ENCODE peak calls at places on chromosomes 16 and 17, in five cellular contexts. One of them, this sample, is unnamed.

GRCh38 chr17:58325976-58326468 is 2.6 kb downstream of the TSPOAP1 start:
- DNase-seq in A549: no peak
- DNase-seq in IMR-90: no peak
- DNase-seq in H1: no peak
- DNase-seq in body of pancreas: no peak
- DNase-seq in this sample: peak

GRCh38 chr16:74842413-74842812 is 67.8 kb upstream of the FA2H start:
- DNase-seq in A549: no peak
- DNase-seq in IMR-90: no peak
- DNase-seq in H1: no peak
- DNase-seq in body of pancreas: no peak
- DNase-seq in this sample: no peak

GRCh38 chr17:41784207-41784744 is 2.2 kb downstream of the JUP start:
- DNase-seq in A549: peak
- DNase-seq in IMR-90: peak
- DNase-seq in H1: no peak
- DNase-seq in body of pancreas: peak
- DNase-seq in this sample: peak

GRCh38 chr17:78925662-78926555 is 722 bp upstream of the TIMP2 start:
- DNase-seq in A549: no peak
- DNase-seq in IMR-90: peak
- DNase-seq in H1: peak
- DNase-seq in body of pancreas: peak
- DNase-seq in this sample: no peak

GRCh38 chr16:20906225-20906870 is 5.8 kb downstream of the LYRM1 start:
- DNase-seq in A549: no peak
- DNase-seq in IMR-90: peak
- DNase-seq in H1: no peak
- DNase-seq in body of pancreas: no peak
- DNase-seq in this sample: no peak

GRCh38 chr17:38565853-38566665 is 39.7 kb downstream of the SRCIN1 start:
- DNase-seq in A549: no peak
- DNase-seq in IMR-90: no peak
- DNase-seq in H1: no peak
- DNase-seq in body of pancreas: no peak
- DNase-seq in this sample: no peak

GRCh38 chr16:71474864-71475263 is 12.8 kb upstream of the ZNF23 start:
- DNase-seq in A549: no peak
- DNase-seq in IMR-90: peak
- DNase-seq in H1: no peak
- DNase-seq in body of pancreas: no peak
- DNase-seq in this sample: no peak

GRCh38 chr16:66205287-66206167 is 161.0 kb upstream of the CDH5 start:
- DNase-seq in A549: no peak
- DNase-seq in IMR-90: peak
- DNase-seq in H1: peak
- DNase-seq in body of pancreas: no peak
- DNase-seq in this sample: no peak

GRCh38 chr16:85119333-85120005 is 7.2 kb upstream of the CIBAR2 start:
- DNase-seq in A549: no peak
- DNase-seq in IMR-90: no peak
- DNase-seq in H1: no peak
- DNase-seq in body of pancreas: no peak
- DNase-seq in this sample: no peak

GRCh38 chr16:2341456-2342447 is 1.2 kb upstream of the ABCA3 start:
- DNase-seq in A549: no peak
- DNase-seq in IMR-90: no peak
- DNase-seq in H1: peak
- DNase-seq in body of pancreas: no peak
- DNase-seq in this sample: no peak

GRCh38 chr16:66516808-66517585 is 32.9 kb downstream of the TK2 start:
- DNase-seq in A549: peak
- DNase-seq in IMR-90: peak
- DNase-seq in H1: no peak
- DNase-seq in body of pancreas: peak
- DNase-seq in this sample: peak

GRCh38 chr16:84600343-84601229 is 17.3 kb downstream of the COTL1 start:
- DNase-seq in A549: no peak
- DNase-seq in IMR-90: peak
- DNase-seq in H1: no peak
- DNase-seq in body of pancreas: no peak
- DNase-seq in this sample: peak

GRCh38 chr17:19578545-19578944 is 44.9 kb downstream of the SLC47A1 start:
- DNase-seq in A549: no peak
- DNase-seq in IMR-90: no peak
- DNase-seq in H1: no peak
- DNase-seq in body of pancreas: no peak
- DNase-seq in this sample: peak

GRCh38 chr17:65537845-65538678 is 23.4 kb downstream of the AXIN2 start:
- DNase-seq in A549: no peak
- DNase-seq in IMR-90: no peak
- DNase-seq in H1: no peak
- DNase-seq in body of pancreas: no peak
- DNase-seq in this sample: no peak

DNA sequence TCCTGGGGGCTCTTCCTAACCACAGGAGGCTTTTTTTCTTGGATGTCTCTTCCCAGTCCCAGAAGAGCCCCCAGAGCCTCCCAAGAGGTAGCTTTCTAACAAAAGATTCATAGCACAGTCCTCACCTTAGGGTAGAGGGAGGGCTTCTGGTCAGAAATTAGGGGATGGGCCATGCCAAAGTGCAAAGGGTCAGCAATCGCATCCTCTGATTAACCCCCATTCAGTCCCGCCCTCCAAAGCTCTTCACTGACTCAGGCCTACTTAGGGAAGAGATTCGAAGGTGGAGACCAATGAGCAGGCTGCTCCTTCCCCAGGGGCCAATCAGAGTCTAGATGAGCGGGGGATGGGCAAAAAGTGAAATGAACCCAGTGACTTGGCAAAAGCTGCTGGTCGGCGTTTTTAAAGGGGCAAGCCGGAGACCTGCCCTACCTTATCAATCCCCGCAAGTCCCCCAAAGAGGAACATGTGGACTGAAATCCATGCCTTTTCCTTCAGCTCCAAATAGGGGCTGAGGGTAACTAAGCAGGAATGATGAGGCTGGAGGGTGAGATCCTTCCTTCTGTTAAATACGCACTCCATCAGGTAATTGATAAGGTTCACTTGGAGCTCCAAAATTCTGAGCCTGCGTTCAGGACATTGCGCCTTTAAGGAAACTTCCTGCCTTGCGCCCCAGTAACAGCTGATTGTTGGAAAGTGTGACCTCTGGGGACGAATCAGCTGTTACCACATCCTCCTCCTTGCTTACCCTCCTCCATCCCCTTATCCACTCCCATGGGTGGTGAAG is 6.9 kb upstream of the TLCD2 start:
- DNase-seq in A549: peak
- DNase-seq in IMR-90: peak
- DNase-seq in H1: peak
- DNase-seq in body of pancreas: peak
- DNase-seq in this sample: peak
- TF ChIP-seq POLR2A in A549: peak
- TF ChIP-seq POLR2A in IMR-90: peak
- TF ChIP-seq POLR2A in H1: peak
- TF ChIP-seq POLR2A in body of pancreas: peak
- TF ChIP-seq POLR2A in this sample: peak

GRCh38 chr16:87086156-87086555 is 231.0 kb downstream of the C16orf95 start:
- DNase-seq in A549: no peak
- DNase-seq in IMR-90: peak
- DNase-seq in H1: no peak
- DNase-seq in body of pancreas: no peak
- DNase-seq in this sample: no peak
- TF ChIP-seq POLR2A in A549: no peak
- TF ChIP-seq POLR2A in IMR-90: no peak
- TF ChIP-seq POLR2A in H1: no peak
- TF ChIP-seq POLR2A in body of pancreas: no peak
- TF ChIP-seq POLR2A in this sample: no peak

GRCh38 chr17:44219636-44220210 is at the start of gene UBTF:
- DNase-seq in A549: no peak
- DNase-seq in IMR-90: peak
- DNase-seq in H1: peak
- DNase-seq in body of pancreas: peak
- DNase-seq in this sample: peak

GRCh38 chr17:44219126-44219635 is 294 bp downstream of the UBTF start:
- DNase-seq in A549: peak
- DNase-seq in IMR-90: peak
- DNase-seq in H1: peak
- DNase-seq in body of pancreas: peak
- DNase-seq in this sample: peak

GRCh38 chr17:44216674-44217073 is 2.8 kb downstream of the UBTF start:
- DNase-seq in A549: no peak
- DNase-seq in IMR-90: no peak
- DNase-seq in H1: no peak
- DNase-seq in body of pancreas: no peak
- DNase-seq in this sample: no peak

GRCh38 chr17:44217738-44218343 is 1.6 kb downstream of the UBTF start:
- DNase-seq in A549: no peak
- DNase-seq in IMR-90: no peak
- DNase-seq in H1: no peak
- DNase-seq in body of pancreas: no peak
- DNase-seq in this sample: no peak

DNA sequence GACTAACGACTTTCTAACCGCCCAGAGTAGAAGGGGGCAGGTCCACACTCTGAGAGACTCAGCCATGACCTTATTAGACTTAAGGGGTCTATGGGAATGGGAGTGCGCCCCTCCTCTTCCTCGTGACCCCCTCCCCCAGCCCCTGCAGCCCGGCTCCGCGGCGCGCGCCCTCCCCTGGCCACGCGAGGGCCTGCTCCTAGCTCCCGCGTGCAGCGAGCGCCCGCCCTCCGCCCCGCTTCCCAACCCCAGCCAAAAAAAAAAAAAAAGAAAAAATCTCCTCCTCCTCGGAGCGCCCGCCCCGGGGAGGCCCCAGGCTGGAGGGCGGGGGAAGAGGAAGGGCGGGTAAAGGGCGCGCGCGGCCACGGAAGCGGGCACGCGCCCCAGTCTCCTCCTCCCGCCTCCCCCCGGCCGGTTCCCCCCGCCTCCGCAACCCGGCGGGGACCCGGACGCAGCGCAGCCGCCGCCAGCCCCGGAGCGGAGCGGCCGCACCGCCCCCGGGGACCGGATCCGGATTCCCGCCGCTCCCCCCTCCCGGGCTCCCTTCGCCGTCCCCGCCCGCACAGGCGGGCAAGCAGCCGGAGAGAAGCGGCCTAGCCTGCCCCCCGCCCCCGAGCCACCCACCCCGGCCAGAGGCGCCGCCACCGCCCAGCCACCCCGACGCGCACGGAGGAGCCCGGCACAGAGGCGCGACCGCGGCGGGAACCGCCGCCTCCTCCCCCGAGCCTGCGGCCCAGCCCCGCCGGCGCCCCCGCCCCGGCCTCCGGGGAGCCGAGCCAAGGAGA is 940 bp downstream of the UBTF start:
- DNase-seq in A549: peak
- DNase-seq in IMR-90: peak
- DNase-seq in H1: peak
- DNase-seq in body of pancreas: peak
- DNase-seq in this sample: peak
- TF ChIP-seq POLR2A in A549: peak
- TF ChIP-seq POLR2A in IMR-90: peak
- TF ChIP-seq POLR2A in H1: peak
- TF ChIP-seq POLR2A in body of pancreas: no peak
- TF ChIP-seq POLR2A in this sample: no peak

GRCh38 chr16:61432421-61432820 is 603.8 kb downstream of the CDH8 start:
- DNase-seq in A549: no peak
- DNase-seq in IMR-90: no peak
- DNase-seq in H1: no peak
- DNase-seq in body of pancreas: no peak
- DNase-seq in this sample: no peak
- TF ChIP-seq POLR2A in A549: no peak
- TF ChIP-seq POLR2A in IMR-90: no peak
- TF ChIP-seq POLR2A in H1: no peak
- TF ChIP-seq POLR2A in body of pancreas: no peak
- TF ChIP-seq POLR2A in this sample: no peak

GRCh38 chr17:7112527-7113108 is 2.0 kb downstream of the ASGR2 start:
- DNase-seq in A549: no peak
- DNase-seq in IMR-90: no peak
- DNase-seq in H1: no peak
- DNase-seq in body of pancreas: no peak
- DNase-seq in this sample: no peak
- TF ChIP-seq POLR2A in A549: no peak
- TF ChIP-seq POLR2A in IMR-90: no peak
- TF ChIP-seq POLR2A in H1: no peak
- TF ChIP-seq POLR2A in body of pancreas: no peak
- TF ChIP-seq POLR2A in this sample: no peak

GRCh38 chr17:21037117-21037803 is 5.6 kb downstream of the USP22 start:
- DNase-seq in A549: no peak
- DNase-seq in IMR-90: no peak
- DNase-seq in H1: no peak
- DNase-seq in body of pancreas: no peak
- DNase-seq in this sample: no peak
- TF ChIP-seq POLR2A in A549: no peak
- TF ChIP-seq POLR2A in IMR-90: no peak
- TF ChIP-seq POLR2A in H1: peak
- TF ChIP-seq POLR2A in body of pancreas: no peak
- TF ChIP-seq POLR2A in this sample: no peak

GRCh38 chr16:23595951-23596720 is at the start of gene NDUFAB1:
- DNase-seq in A549: peak
- DNase-seq in IMR-90: peak
- DNase-seq in H1: peak
- DNase-seq in body of pancreas: peak
- DNase-seq in this sample: peak
- TF ChIP-seq POLR2A in A549: peak
- TF ChIP-seq POLR2A in IMR-90: peak
- TF ChIP-seq POLR2A in H1: peak
- TF ChIP-seq POLR2A in body of pancreas: peak
- TF ChIP-seq POLR2A in this sample: peak

This sample was measured in erythroblast.